ENCODE peak calls at places on chromosomes 7 and 10, in six cellular contexts. G is brain microvascular endothelial cell, X is cardiac muscle cell, A is HCT116, M is bronchial epithelial cell, Q is choroid plexus epithelial cell. I is an unnamed sample.

GRCh38 chr7:108575156-108575555 is 5.5 kb downstream of the DNAJB9 start:
- DNase-seq in G (no peak), X (no peak), A (no peak), M (no peak), Q (no peak), I (no peak)

GRCh38 chr7:25849361-25850184 is 302.4 kb upstream of the NFE2L3 start:
- DNase-seq in G (peak), X (peak), A (no peak), M (peak), Q (peak), I (peak)

GRCh38 chr10:102135956-102136526 is 3.2 kb downstream of the PPRC1 start:
- DNase-seq in G (no peak), X (no peak), A (no peak), M (no peak), Q (no peak), I (no peak)

GRCh38 chr10:124174673-124175645 is 81.6 kb upstream of the CHST15 start:
- DNase-seq in G (no peak), X (no peak), A (no peak), M (no peak), Q (no peak), I (no peak)

GRCh38 chr10:126972622-126973414 is 67.6 kb downstream of the DOCK1 start:
- DNase-seq in G (peak), X (peak), A (no peak), M (peak), Q (peak), I (peak)

GRCh38 chr7:35787925-35788324 is 12.9 kb upstream of the SEPTIN7 start:
- DNase-seq in G (no peak), X (no peak), A (no peak), M (no peak), Q (no peak), I (no peak)

GRCh38 chr7:142636751-142637150 is 112.5 kb upstream of the PRSS1 start:
- DNase-seq in G (no peak), X (no peak), A (no peak), M (no peak), Q (no peak), I (no peak)

GRCh38 chr7:119974972-119975371 is 298.0 kb upstream of the KCND2 start:
- DNase-seq in G (no peak), X (no peak), A (no peak), M (peak), Q (no peak), I (no peak)

GRCh38 chr10:8044908-8045727 is 9.4 kb upstream of the GATA3 start:
- DNase-seq in G (no peak), X (no peak), A (no peak), M (no peak), Q (no peak), I (no peak)

GRCh38 chr7:38283107-38283506 is 9.7 kb upstream of the TARP start:
- DNase-seq in G (no peak), X (no peak), A (no peak), M (no peak), Q (no peak), I (no peak)

GRCh38 chr10:62302760-62303159 is 34.1 kb upstream of the RTKN2 start:
- DNase-seq in G (no peak), X (no peak), A (no peak), M (no peak), Q (no peak), I (no peak)

GRCh38 chr7:134820778-134821177 is 41.3 kb downstream of the CALD1 start:
- DNase-seq in G (no peak), X (no peak), A (no peak), M (no peak), Q (no peak), I (no peak)

GRCh38 chr10:104548090-104548489 is 93.0 kb upstream of the SORCS3 start:
- DNase-seq in G (peak), X (peak), A (no peak), M (peak), Q (peak), I (peak)

GRCh38 chr7:155570991-155571390 is 24.6 kb upstream of the CNPY1 start:
- DNase-seq in G (no peak), X (no peak), A (no peak), M (no peak), Q (no peak), I (no peak)

GRCh38 chr7:156892821-156893706 is at the start of gene LMBR1:
- DNase-seq in G (peak), X (peak), A (peak), M (peak), Q (peak), I (peak)

GRCh38 chr10:526651-527312 is 162.7 kb downstream of the DIP2C start:
- DNase-seq in G (no peak), X (no peak), A (no peak), M (no peak), Q (no peak), I (no peak)

GRCh38 chr10:6197274-6197673 is 5.5 kb upstream of the PFKFB3 start:
- DNase-seq in G (no peak), X (no peak), A (no peak), M (peak), Q (no peak), I (no peak)

GRCh38 chr10:119022846-119023552 is 6.5 kb upstream of the NANOS1 start:
- DNase-seq in G (peak), X (peak), A (no peak), M (peak), Q (peak), I (peak)

GRCh38 chr10:92914478-92915066 is 66.3 kb downstream of the EXOC6 start:
- DNase-seq in G (peak), X (peak), A (peak), M (peak), Q (peak), I (peak)

GRCh38 chr7:132575336-132575986 is 809 bp downstream of the PLXNA4 start:
- DNase-seq in G (peak), X (peak), A (no peak), M (peak), Q (peak), I (peak)

GRCh38 chr10:124650820-124651401 is 93.3 kb downstream of the FAM53B start:
- DNase-seq in G (no peak), X (no peak), A (no peak), M (no peak), Q (no peak), I (no peak)

GRCh38 chr10:119253433-119254174 is 46.2 kb downstream of the GRK5 start:
- DNase-seq in G (peak), X (peak), A (peak), M (peak), Q (peak), I (peak)

GRCh38 chr10:90592903-90593302 is 264.9 kb downstream of the HTR7 start:
- DNase-seq in G (peak), X (peak), A (peak), M (peak), Q (peak), I (peak)

GRCh38 chr7:55072251-55072650 is 53.4 kb downstream of the EGFR start:
- DNase-seq in G (no peak), X (no peak), A (no peak), M (no peak), Q (no peak), I (no peak)

GRCh38 chr7:108147031-108147563 is 16.9 kb upstream of the LAMB4 start:
- DNase-seq in G (no peak), X (no peak), A (no peak), M (no peak), Q (no peak), I (no peak)

GRCh38 chr7:33650828-33651227 is 254.5 kb upstream of the BMPER start:
- DNase-seq in G (no peak), X (no peak), A (no peak), M (no peak), Q (no peak), I (no peak)

GRCh38 chr7:153193144-153193595 is 433.6 kb downstream of the ACTR3B start:
- DNase-seq in G (no peak), X (no peak), A (no peak), M (no peak), Q (no peak), I (no peak)

GRCh38 chr7:157271991-157272324 is 64.8 kb upstream of the DNAJB6 start:
- DNase-seq in G (peak), X (peak), A (no peak), M (peak), Q (peak), I (peak)

GRCh38 chr10:110408943-110409342 is 88.8 kb upstream of the DUSP5 start:
- DNase-seq in G (no peak), X (no peak), A (no peak), M (no peak), Q (no peak), I (no peak)

GRCh38 chr7:75861636-75862035 is 17.2 kb upstream of the RHBDD2 start:
- DNase-seq in G (no peak), X (peak), A (no peak), M (no peak), Q (peak), I (no peak)

GRCh38 chr10:123855013-123855684 is 36.5 kb downstream of the CPXM2 start:
- DNase-seq in G (no peak), X (no peak), A (no peak), M (no peak), Q (no peak), I (no peak)

GRCh38 chr7:48089415-48089975 is 430 bp downstream of the UPP1 start:
- DNase-seq in G (no peak), X (no peak), A (no peak), M (no peak), Q (no peak), I (peak)

GRCh38 chr10:114923551-114923950 is 14.4 kb upstream of the TRUB1 start:
- DNase-seq in G (no peak), X (no peak), A (no peak), M (no peak), Q (no peak), I (no peak)

GRCh38 chr7:63072806-63073205 is 925.8 kb upstream of the ZNF722 start:
- DNase-seq in G (no peak), X (no peak), A (no peak), M (no peak), Q (no peak), I (no peak)

GRCh38 chr10:91805110-91805825 is 7.0 kb downstream of the TNKS2 start:
- DNase-seq in G (no peak), X (no peak), A (no peak), M (no peak), Q (no peak), I (no peak)

GRCh38 chr10:91804126-91804510 is 5.9 kb downstream of the TNKS2 start:
- DNase-seq in G (no peak), X (no peak), A (no peak), M (no peak), Q (no peak), I (no peak)

GRCh38 chr10:91800756-91801155 is 2.5 kb downstream of the TNKS2 start:
- DNase-seq in G (no peak), X (no peak), A (no peak), M (no peak), Q (no peak), I (no peak)

GRCh38 chr10:91800192-91800591 is 2.0 kb downstream of the TNKS2 start:
- DNase-seq in G (no peak), X (no peak), A (no peak), M (no peak), Q (no peak), I (no peak)

GRCh38 chr10:91803386-91804125 is 5.3 kb downstream of the TNKS2 start:
- DNase-seq in G (no peak), X (no peak), A (no peak), M (no peak), Q (no peak), I (no peak)
- TF ChIP-seq CTCF in G (no peak), X (no peak), A (no peak), M (no peak), Q (no peak), I (no peak)

DNA sequence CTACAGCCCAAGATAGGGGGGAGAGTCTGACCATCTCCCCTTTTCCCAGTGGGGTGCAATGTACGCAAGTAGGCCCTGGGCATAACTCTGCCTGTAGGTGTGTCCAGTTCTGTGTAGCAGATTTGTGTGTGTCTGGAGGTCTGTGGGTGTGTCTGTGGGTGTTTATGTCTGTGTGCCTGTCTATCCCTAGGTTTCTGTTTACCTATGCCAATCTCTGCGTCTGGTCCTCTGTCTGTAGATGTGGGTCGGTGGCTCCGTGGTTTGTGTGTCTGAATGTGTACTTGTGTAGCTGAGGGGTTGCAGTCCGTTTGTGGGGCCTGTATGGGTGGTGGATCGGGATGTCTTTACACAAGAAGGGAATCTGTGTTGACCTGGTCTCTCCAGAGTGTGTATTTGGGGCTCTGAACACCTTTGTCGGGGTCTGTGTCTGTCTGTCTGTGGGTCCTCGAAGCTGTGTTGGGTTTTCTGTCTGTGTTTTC is 948 bp downstream of the NYAP1 start:
- DNase-seq in G (no peak), X (no peak), A (no peak), M (no peak), Q (no peak), I (no peak)
- TF ChIP-seq CTCF in G (no peak), X (no peak), A (no peak), M (no peak), Q (no peak), I (no peak)

GRCh38 chr10:3117486-3117885 is 50.1 kb downstream of the PFKP start:
- DNase-seq in G (no peak), X (no peak), A (no peak), M (no peak), Q (no peak), I (no peak)

GRCh38 chr10:3122486-3123205 is 49.9 kb downstream of the PITRM1 start:
- DNase-seq in G (no peak), X (no peak), A (no peak), M (peak), Q (no peak), I (no peak)

GRCh38 chr10:3122034-3122433 is 50.5 kb downstream of the PITRM1 start:
- DNase-seq in G (no peak), X (no peak), A (no peak), M (no peak), Q (no peak), I (no peak)

GRCh38 chr10:3118621-3119020 is 51.3 kb downstream of the PFKP start:
- DNase-seq in G (no peak), X (no peak), A (no peak), M (no peak), Q (no peak), I (no peak)

GRCh38 chr10:3119796-3120459 is 52.6 kb downstream of the PFKP start:
- DNase-seq in G (no peak), X (peak), A (no peak), M (no peak), Q (peak), I (no peak)
- TF ChIP-seq CTCF in G (peak), X (peak), A (peak), M (peak), Q (peak), I (peak)

DNA sequence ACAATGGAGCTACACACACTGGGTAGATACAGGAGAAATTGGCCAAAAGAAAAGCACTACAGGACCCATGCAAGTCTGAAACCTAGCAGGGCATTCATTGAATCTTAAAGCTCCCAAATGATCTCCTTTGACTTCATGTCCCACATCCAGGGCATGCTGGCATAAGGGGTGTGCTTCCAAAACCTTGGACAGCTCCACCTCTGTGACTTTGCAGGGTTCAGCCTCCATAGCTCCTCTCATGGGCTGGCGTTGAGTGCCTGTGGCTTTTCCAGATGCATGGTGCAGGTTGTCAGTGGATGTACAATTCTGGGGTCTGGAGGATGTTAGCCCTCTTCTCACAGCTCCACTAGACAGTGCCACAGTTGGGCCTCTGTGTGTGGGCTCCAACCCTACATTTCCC is 626.3 kb upstream of the POT1 start:
- DNase-seq in G (no peak), X (no peak), A (no peak), M (no peak), Q (peak), I (no peak)
- TF ChIP-seq CTCF in G (no peak), X (no peak), A (no peak), M (no peak), Q (no peak), I (no peak)

GRCh38 chr10:14560274-14560673 is 214.4 kb downstream of the FAM107B start:
- DNase-seq in G (no peak), X (peak), A (peak), M (peak), Q (peak), I (peak)
- TF ChIP-seq CTCF in G (peak), X (no peak), A (no peak), M (peak), Q (peak), I (no peak)

GRCh38 chr10:84665883-84666463 is 337.6 kb downstream of the CCSER2 start:
- DNase-seq in G (no peak), X (no peak), A (peak), M (peak), Q (no peak), I (no peak)
- TF ChIP-seq CTCF in G (peak), X (no peak), A (peak), M (peak), Q (peak), I (no peak)

GRCh38 chr7:1192171-1192676 is 32.2 kb upstream of the ZFAND2A start:
- DNase-seq in G (peak), X (peak), A (no peak), M (peak), Q (peak), I (peak)
- TF ChIP-seq CTCF in G (no peak), X (peak), A (no peak), M (peak), Q (peak), I (no peak)

DNA sequence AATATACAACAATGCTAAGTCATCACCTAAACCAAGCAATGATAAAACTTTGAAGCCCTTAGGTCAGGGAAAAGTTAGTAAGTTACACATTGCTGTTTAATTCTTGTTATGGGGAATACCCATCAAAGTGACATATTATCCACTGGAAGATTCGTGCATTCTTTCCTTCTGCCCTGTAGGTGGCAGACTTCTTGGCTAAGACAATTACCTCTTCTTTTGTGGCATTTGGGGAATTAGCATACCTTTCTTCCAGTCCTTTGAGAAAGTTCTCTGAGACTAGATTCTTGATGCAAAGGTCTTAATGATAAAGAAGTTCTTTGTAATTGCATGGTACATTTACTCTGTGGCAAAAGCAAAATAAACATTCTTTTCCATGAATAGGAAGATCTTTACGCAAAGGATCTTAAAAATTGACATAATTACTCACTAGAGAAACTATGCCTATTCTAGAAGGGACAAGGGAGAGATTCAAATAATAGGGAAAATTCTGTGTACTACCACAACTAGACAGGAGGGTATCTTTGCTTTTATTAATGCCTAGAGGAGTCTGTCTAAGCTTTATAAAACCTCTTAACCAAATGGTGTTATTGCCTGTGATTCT is 395.9 kb downstream of the GRM8 start:
- DNase-seq in G (no peak), X (no peak), A (peak), M (peak), Q (peak), I (peak)
- TF ChIP-seq CTCF in G (peak), X (peak), A (peak), M (peak), Q (peak), I (peak)

GRCh38 chr7:106736508-106737201 is 75.7 kb upstream of the CCDC71L start:
- DNase-seq in G (peak), X (peak), A (peak), M (peak), Q (peak), I (peak)

GRCh38 chr7:106736123-106736507 is 75.2 kb upstream of the CCDC71L start:
- DNase-seq in G (no peak), X (no peak), A (no peak), M (no peak), Q (no peak), I (no peak)

GRCh38 chr7:106732045-106732444 is 71.1 kb upstream of the CCDC71L start:
- DNase-seq in G (no peak), X (no peak), A (no peak), M (no peak), Q (no peak), I (no peak)

GRCh38 chr7:106735637-106736036 is 74.7 kb upstream of the CCDC71L start:
- DNase-seq in G (no peak), X (no peak), A (no peak), M (no peak), Q (no peak), I (no peak)

GRCh38 chr7:106737202-106737562 is 76.2 kb upstream of the CCDC71L start:
- DNase-seq in G (peak), X (peak), A (no peak), M (peak), Q (peak), I (peak)
- TF ChIP-seq CTCF in G (peak), X (peak), A (peak), M (peak), Q (peak), I (peak)

DNA sequence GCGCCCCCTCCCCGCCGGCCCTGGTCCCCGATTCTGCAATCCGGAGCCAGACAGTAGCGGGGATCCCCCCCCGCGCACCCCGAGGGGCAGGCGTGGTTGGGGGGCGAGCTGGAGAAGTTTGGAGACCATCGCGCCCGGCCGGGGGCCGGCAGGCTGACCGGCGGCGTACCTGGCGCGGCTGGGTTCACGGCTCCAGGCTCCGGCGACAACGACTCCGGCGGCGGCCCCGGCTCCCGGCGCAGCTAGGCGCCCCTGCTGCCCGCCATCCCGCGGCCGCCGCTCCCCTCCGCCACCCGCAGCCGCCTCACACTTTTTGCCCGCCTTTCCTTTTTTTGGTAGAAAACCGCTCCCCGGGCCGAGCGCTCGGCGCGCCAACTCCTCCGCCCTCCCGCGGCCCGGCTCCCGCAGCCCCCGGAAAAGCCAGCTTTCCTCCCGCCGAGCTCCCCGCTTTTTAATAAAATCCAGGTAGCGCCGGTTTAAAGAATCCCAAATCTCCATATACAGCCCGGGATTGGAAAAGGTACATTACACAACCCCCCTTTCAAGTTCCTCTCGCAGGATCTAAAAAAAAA is at the start of gene TNRC18:
- DNase-seq in G (no peak), X (no peak), A (no peak), M (no peak), Q (no peak), I (no peak)
- TF ChIP-seq CTCF in G (no peak), X (no peak), A (no peak), M (no peak), Q (no peak), I (no peak)